ENCODE peak calls at places on chromosome 2, in eight cellular contexts. M is EH, A is islet precursor cell, R is tibial artery, I is RPMI8226, X is EL, S is ureter, Z is AG09309. N is an unnamed sample.

GRCh38 chr2:48560546-48561209 is 30.7 kb downstream of the STON1 start:
- DNase-seq in A (no peak), X (no peak), R (no peak), I (no peak), Z (no peak), S (no peak), M (no peak), N (no peak)

GRCh38 chr2:169291517-169291916 is 70.8 kb downstream of the LRP2 start:
- DNase-seq in I (no peak), R (no peak), X (no peak), M (no peak), A (no peak), S (no peak), Z (no peak), N (no peak)

GRCh38 chr2:84906108-84906899 is 848 bp downstream of the TMSB10 start:
- DNase-seq in M (peak), X (no peak), R (peak), S (peak), A (peak), Z (no peak), I (peak), N (no peak)

GRCh38 chr2:26245231-26245732 is 543 bp downstream of the HADHB start:
- DNase-seq in R (peak), A (peak), Z (no peak), S (no peak), X (peak), M (peak), I (peak), N (no peak)

GRCh38 chr2:230717595-230717994 is 5.0 kb downstream of the CAB39 start:
- DNase-seq in S (no peak), R (no peak), Z (no peak), I (no peak), A (no peak), X (peak), M (peak), N (no peak)

GRCh38 chr2:216563646-216564045 is 65.0 kb downstream of the RPL37A start:
- DNase-seq in M (peak), Z (no peak), R (no peak), X (no peak), A (no peak), I (no peak), S (no peak), N (no peak)

GRCh38 chr2:115165529-115166109 is 723.2 kb downstream of the DPP10 start:
- DNase-seq in I (peak), M (peak), S (no peak), R (no peak), A (no peak), X (no peak), Z (no peak), N (no peak)

GRCh38 chr2:203177361-203177760 is 61.5 kb upstream of the CYP20A1 start:
- DNase-seq in S (no peak), R (no peak), X (peak), Z (no peak), I (no peak), A (no peak), M (peak), N (peak)

GRCh38 chr2:67476808-67477790 is 80.0 kb downstream of the ETAA1 start:
- DNase-seq in I (peak), A (no peak), M (peak), X (peak), R (no peak), S (no peak), Z (no peak), N (peak)

GRCh38 chr2:96156926-96157648 is 11.8 kb upstream of the DUSP2 start:
- DNase-seq in M (no peak), S (no peak), R (no peak), I (no peak), X (no peak), A (no peak), Z (no peak), N (no peak)

GRCh38 chr2:216754812-216755211 is 59.5 kb upstream of the IGFBP5 start:
- DNase-seq in Z (no peak), R (no peak), X (no peak), M (no peak), S (no peak), A (no peak), I (no peak), N (no peak)

GRCh38 chr2:28624436-28624797 is 127.2 kb upstream of the PPP1CB start:
- DNase-seq in R (no peak), X (no peak), M (no peak), Z (no peak), A (no peak), S (no peak), I (no peak), N (no peak)

GRCh38 chr2:46601328-46601963 is 122.1 kb downstream of the TMEM247 start:
- DNase-seq in M (peak), A (no peak), Z (no peak), X (peak), I (peak), S (no peak), R (no peak), N (no peak)

GRCh38 chr2:70886541-70886987 is 49.1 kb upstream of the ATP6V1B1 start:
- DNase-seq in A (peak), X (no peak), R (no peak), I (no peak), Z (no peak), S (no peak), M (no peak), N (no peak)

GRCh38 chr2:166653185-166653813 is 159.2 kb upstream of the SCN7A start:
- DNase-seq in M (peak), A (no peak), R (no peak), X (peak), S (no peak), Z (no peak), I (no peak), N (no peak)

GRCh38 chr2:187324631-187325030 is 123.4 kb downstream of the CALCRL start:
- DNase-seq in R (no peak), M (no peak), A (no peak), Z (no peak), I (no peak), X (no peak), S (no peak), N (no peak)

GRCh38 chr2:232255033-232255432 is 123.5 kb upstream of the ALPP start:
- DNase-seq in M (no peak), X (no peak), S (no peak), I (no peak), R (no peak), A (peak), Z (no peak), N (no peak)

GRCh38 chr2:223513771-223514455 is 88.2 kb downstream of the SCG2 start:
- DNase-seq in A (no peak), R (no peak), Z (no peak), M (peak), I (no peak), S (no peak), X (peak), N (no peak)

GRCh38 chr2:6068441-6068935 is 376.3 kb downstream of the SOX11 start:
- DNase-seq in Z (no peak), A (no peak), M (no peak), I (no peak), R (no peak), X (no peak), S (no peak), N (no peak)

GRCh38 chr2:76958749-76959148 is 563.4 kb downstream of the LRRTM4 start:
- DNase-seq in Z (no peak), X (no peak), R (no peak), A (peak), I (peak), S (no peak), M (no peak), N (no peak)

GRCh38 chr2:168699834-168700417 is 102.5 kb upstream of the NOSTRIN start:
- DNase-seq in Z (no peak), R (no peak), I (peak), X (peak), S (peak), M (peak), A (peak), N (peak)

GRCh38 chr2:136764397-136765255 is 719 bp upstream of the THSD7B start:
- DNase-seq in A (peak), I (peak), M (no peak), R (no peak), Z (no peak), S (peak), X (no peak), N (no peak)

GRCh38 chr2:227655454-227655853 is 11.2 kb upstream of the SCYGR5 start:
- DNase-seq in X (peak), A (no peak), M (peak), Z (peak), I (no peak), R (no peak), S (no peak), N (peak)

GRCh38 chr2:70771446-70771845 is 3.4 kb upstream of the ADD2 start:
- DNase-seq in M (no peak), S (no peak), Z (no peak), I (no peak), R (no peak), X (no peak), A (no peak), N (no peak)

GRCh38 chr2:1661891-1662605 is 82.3 kb downstream of the PXDN start:
- DNase-seq in S (peak), R (no peak), X (no peak), I (no peak), M (no peak), Z (no peak), A (peak), N (no peak)

GRCh38 chr2:78681386-78681785 is 344.1 kb upstream of the REG3G start:
- DNase-seq in Z (no peak), R (no peak), I (no peak), S (no peak), X (no peak), A (no peak), M (no peak), N (no peak)

GRCh38 chr2:170143045-170143717 is 34.8 kb upstream of the MYO3B start:
- DNase-seq in R (no peak), Z (no peak), X (no peak), A (no peak), I (no peak), S (no peak), M (no peak), N (no peak)

GRCh38 chr2:3051266-3051665 is 326.4 kb downstream of the EIPR1 start:
- DNase-seq in X (no peak), M (no peak), R (no peak), A (no peak), I (no peak), S (peak), Z (no peak), N (no peak)

GRCh38 chr2:136905779-136906178 is 140.4 kb downstream of the THSD7B start:
- DNase-seq in M (no peak), Z (no peak), S (no peak), A (no peak), X (no peak), R (no peak), I (no peak), N (no peak)

GRCh38 chr2:10775831-10776230 is 36.8 kb downstream of the PDIA6 start:
- DNase-seq in M (no peak), X (no peak), S (no peak), I (no peak), R (peak), A (peak), Z (no peak), N (no peak)